ENCODE peak calls at places on chromosomes 11 and 22, in five cellular contexts. X is K562, J is neural progenitor cell, R is fibroblast of lung, C is OCI-LY7. Q is an unnamed sample. For H3K4me1, the result is how much of the 10 kb centered on the place peaks cover.

GRCh38 chr22:47200273-47201051 is 438.0 kb downstream of the TBC1D22A start:
- DNase-seq in X (no peak), J (no peak), R (no peak), C (no peak), Q (no peak)

GRCh38 chr11:14029415-14029814 is 66.9 kb downstream of the SPON1 start:
- DNase-seq in X (no peak), J (no peak), R (no peak), C (no peak), Q (no peak)

GRCh38 chr11:15113381-15113780 is 1.3 kb upstream of the INSC start:
- DNase-seq in X (no peak), J (no peak), R (no peak), C (peak), Q (no peak)

GRCh38 chr22:20484948-20485683 is 10.5 kb downstream of the KLHL22 start:
- DNase-seq in X (no peak), J (no peak), R (no peak), C (no peak), Q (no peak)

GRCh38 chr11:64710418-64711137 is 12.4 kb downstream of the NRXN2 start:
- DNase-seq in X (no peak), J (no peak), R (peak), C (no peak), Q (no peak)

GRCh38 chr11:117946196-117946841 is 17.1 kb upstream of the TMPRSS13 start:
- DNase-seq in X (no peak), J (no peak), R (no peak), C (no peak), Q (no peak)

GRCh38 chr11:2824851-2825250 is 60.7 kb downstream of the CDKN1C start:
- DNase-seq in X (no peak), J (no peak), R (no peak), C (no peak), Q (no peak)

GRCh38 chr11:50298182-50298988 is 265.7 kb downstream of the OR4C45 start:
- DNase-seq in X (peak), J (no peak), R (no peak), C (no peak), Q (no peak)

GRCh38 chr11:92212530-92212929 is 12.1 kb upstream of the FAT3 start:
- DNase-seq in X (no peak), J (no peak), R (no peak), C (no peak), Q (no peak)

GRCh38 chr22:26712158-26712557 is 54.8 kb downstream of the MIAT start:
- DNase-seq in X (no peak), J (no peak), R (no peak), C (no peak), Q (no peak)

GRCh38 chr22:25564320-25564978 is at the start of gene GRK3:
- DNase-seq in X (peak), J (peak), R (peak), C (peak), Q (peak)

GRCh38 chr11:129695543-129696308 is 119.9 kb upstream of the TMEM45B start:
- DNase-seq in X (peak), J (peak), R (peak), C (peak), Q (peak)

GRCh38 chr22:37509026-37509886 is 10.0 kb downstream of the CARD10 start:
- DNase-seq in X (no peak), J (no peak), R (no peak), C (no peak), Q (no peak)

GRCh38 chr22:28791124-28791523 is 9.2 kb downstream of the XBP1 start:
- DNase-seq in X (no peak), J (no peak), R (no peak), C (no peak), Q (no peak)

GRCh38 chr11:10599388-10600175 is 31.1 kb upstream of the LYVE1 start:
- DNase-seq in X (no peak), J (no peak), R (no peak), C (no peak), Q (no peak)

GRCh38 chr11:12019337-12019736 is 10.9 kb upstream of the DKK3 start:
- DNase-seq in X (peak), J (peak), R (peak), C (no peak), Q (no peak)

GRCh38 chr11:76666408-76666807 is 4.1 kb downstream of the LRRC32 start:
- DNase-seq in X (no peak), J (peak), R (peak), C (peak), Q (no peak)

GRCh38 chr22:45621836-45622600 is 49.6 kb upstream of the ATXN10 start:
- DNase-seq in X (no peak), J (no peak), R (no peak), C (no peak), Q (no peak)

GRCh38 chr22:39283312-39284141 is 35.9 kb downstream of the RPL3 start:
- DNase-seq in X (peak), J (no peak), R (peak), C (no peak), Q (no peak)

GRCh38 chr11:63567044-63567840 is 4.1 kb upstream of the PLAAT2 start:
- DNase-seq in X (peak), J (no peak), R (peak), C (peak), Q (peak)

GRCh38 chr11:83681045-83681781 is 395.0 kb upstream of the CCDC90B start:
- DNase-seq in X (no peak), J (peak), R (no peak), C (peak), Q (no peak)

GRCh38 chr22:25818541-25818940 is 76.6 kb downstream of the MYO18B start:
- DNase-seq in X (no peak), J (no peak), R (no peak), C (no peak), Q (no peak)

GRCh38 chr11:81165164-81165563 is 1568.5 kb downstream of the FAM181B start:
- DNase-seq in X (no peak), J (peak), R (no peak), C (no peak), Q (no peak)

GRCh38 chr11:16028406-16028805 is 327.9 kb downstream of the SOX6 start:
- DNase-seq in X (no peak), J (no peak), R (peak), C (no peak), Q (no peak)

GRCh38 chr11:126480410-126481302 is 125.2 kb downstream of the ST3GAL4 start:
- DNase-seq in X (peak), J (peak), R (peak), C (peak), Q (peak)

GRCh38 chr11:69051381-69052342 is 2.9 kb downstream of the TPCN2 start:
- DNase-seq in X (no peak), J (no peak), R (no peak), C (peak), Q (no peak)

GRCh38 chr11:72589802-72590761 is 84.1 kb downstream of the PDE2A start:
- DNase-seq in X (peak), J (peak), R (peak), C (peak), Q (peak)

GRCh38 chr11:45803981-45804805 is 756 bp upstream of the SLC35C1 start:
- DNase-seq in X (peak), J (peak), R (peak), C (peak), Q (peak)

GRCh38 chr11:118819687-118820086 is 28.7 kb upstream of the DDX6 start:
- DNase-seq in X (no peak), J (no peak), R (no peak), C (no peak), Q (no peak)

GRCh38 chr22:36415415-36416168 is 27.8 kb upstream of the MYH9 start:
- DNase-seq in X (no peak), J (no peak), R (no peak), C (no peak), Q (peak)

GRCh38 chr11:75349540-75350116 is 1.8 kb downstream of the ARRB1 start:
- DNase-seq in X (peak), J (peak), R (no peak), C (no peak), Q (no peak)

GRCh38 chr11:75351541-75352416 is at the start of gene ARRB1:
- DNase-seq in X (peak), J (peak), R (peak), C (no peak), Q (peak)

GRCh38 chr11:75350122-75350742 is 1.2 kb downstream of the ARRB1 start:
- DNase-seq in X (no peak), J (no peak), R (no peak), C (no peak), Q (no peak)

GRCh38 chr11:75352417-75353206 is 1.2 kb upstream of the ARRB1 start:
- DNase-seq in X (no peak), J (no peak), R (no peak), C (no peak), Q (no peak)

GRCh38 chr11:75350743-75351540 is 519 bp downstream of the ARRB1 start:
- DNase-seq in X (peak), J (peak), R (peak), C (no peak), Q (no peak)
- H3K4me1 ChIP-seq in X (under half), J (under half), R (under half), C (under half), Q (under half)

GRCh38 chr22:40857309-40857851 is 432 bp downstream of the XPNPEP3 start:
- DNase-seq in X (no peak), J (no peak), R (no peak), C (no peak), Q (no peak)

GRCh38 chr22:40856513-40857308 is at the start of the genes ST13 and XPNPEP3:
- DNase-seq in X (peak), J (peak), R (peak), C (peak), Q (peak)

GRCh38 chr22:40853961-40854360 is 2.5 kb downstream of the ST13 start:
- DNase-seq in X (peak), J (no peak), R (peak), C (peak), Q (no peak)

GRCh38 chr22:40855104-40855959 is 1.1 kb downstream of the ST13 start:
- DNase-seq in X (peak), J (peak), R (peak), C (no peak), Q (peak)

DNA sequence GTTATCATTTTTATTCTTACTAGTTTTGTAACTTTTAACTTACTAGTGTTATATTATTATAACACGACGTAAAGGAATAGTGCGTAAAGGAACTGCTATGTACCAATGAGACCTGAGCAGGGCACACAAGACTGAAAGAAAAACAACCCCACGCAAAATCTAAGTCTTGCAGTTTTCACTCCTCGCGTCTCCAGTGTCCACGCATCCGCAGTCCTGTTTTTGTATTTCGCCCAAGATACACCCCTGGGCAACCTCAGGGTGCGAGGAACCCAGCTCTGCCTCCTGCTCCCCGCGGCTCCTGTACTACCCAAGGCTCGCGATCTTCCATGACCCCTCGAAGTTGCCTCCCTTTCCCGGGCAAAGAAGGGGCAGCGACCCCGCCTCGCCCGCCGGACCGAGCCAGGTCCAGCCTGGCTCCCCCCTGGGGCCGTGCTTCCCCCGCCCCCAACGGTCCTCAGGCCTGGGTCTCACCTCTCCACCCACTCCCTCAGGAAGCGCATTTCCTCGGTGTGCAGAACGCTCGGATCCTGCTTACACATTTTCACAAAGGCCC is 403 bp downstream of the ST13 start:
- DNase-seq in X (peak), J (peak), R (peak), C (peak), Q (peak)
- H3K4me1 ChIP-seq in X (under half), J (under half), R (under half), C (under half), Q (under half)

DNA sequence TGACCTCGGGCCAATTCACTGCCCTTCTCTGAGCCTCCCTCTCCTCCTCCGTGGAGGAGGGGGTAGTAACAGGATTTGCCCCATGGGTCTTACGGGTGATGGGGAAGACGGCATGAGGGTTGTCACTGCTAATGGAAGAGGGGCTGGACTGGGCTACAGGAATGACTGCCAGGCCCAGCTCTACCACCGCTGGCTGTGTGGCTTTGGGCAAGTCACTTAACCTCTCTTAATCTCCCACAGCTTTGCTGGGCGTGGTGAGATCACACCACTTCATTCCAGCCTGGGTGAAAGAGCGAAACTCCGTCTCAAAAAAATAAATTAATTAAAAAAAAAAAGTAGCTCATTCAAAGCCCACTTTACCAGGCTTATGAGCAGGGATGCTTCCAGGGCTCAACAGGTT is 2.8 kb downstream of the SYT12 start:
- DNase-seq in X (no peak), J (no peak), R (no peak), C (no peak), Q (no peak)
- H3K4me1 ChIP-seq in X (under half), J (under half), R (under half), C (half or more), Q (under half)

DNA sequence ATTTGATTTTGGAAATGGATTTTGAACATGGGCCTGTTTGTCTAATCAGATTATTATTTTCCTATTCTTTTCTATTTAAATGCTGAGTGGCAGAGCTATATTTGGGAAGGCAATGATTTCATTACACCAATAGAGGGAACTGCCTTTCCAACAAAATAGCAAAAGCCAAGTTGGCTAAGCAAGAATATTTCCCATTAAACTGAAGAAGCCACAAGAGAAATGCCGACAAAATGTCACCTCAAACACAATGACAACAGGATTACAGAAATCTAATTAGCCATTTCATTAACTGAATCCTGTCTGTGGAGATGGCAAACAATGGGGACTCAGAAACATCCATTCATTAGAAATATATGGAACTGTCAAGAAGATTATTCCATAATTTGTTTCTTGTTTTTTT is 1593.1 kb upstream of the RAG2 start:
- DNase-seq in X (no peak), J (no peak), R (no peak), C (no peak), Q (no peak)
- H3K4me1 ChIP-seq in X (under half), J (under half), R (under half), C (under half), Q (under half)

GRCh38 chr11:115409116-115409663 is 95.0 kb downstream of the CADM1 start:
- DNase-seq in X (no peak), J (peak), R (no peak), C (no peak), Q (peak)

GRCh38 chr11:115408036-115408911 is 95.9 kb downstream of the CADM1 start:
- DNase-seq in X (no peak), J (no peak), R (peak), C (no peak), Q (no peak)

GRCh38 chr11:115409691-115410220 is 94.5 kb downstream of the CADM1 start:
- DNase-seq in X (no peak), J (peak), R (no peak), C (no peak), Q (peak)

GRCh38 chr11:115407496-115407895 is 96.7 kb downstream of the CADM1 start:
- DNase-seq in X (no peak), J (no peak), R (no peak), C (no peak), Q (no peak)

DNA sequence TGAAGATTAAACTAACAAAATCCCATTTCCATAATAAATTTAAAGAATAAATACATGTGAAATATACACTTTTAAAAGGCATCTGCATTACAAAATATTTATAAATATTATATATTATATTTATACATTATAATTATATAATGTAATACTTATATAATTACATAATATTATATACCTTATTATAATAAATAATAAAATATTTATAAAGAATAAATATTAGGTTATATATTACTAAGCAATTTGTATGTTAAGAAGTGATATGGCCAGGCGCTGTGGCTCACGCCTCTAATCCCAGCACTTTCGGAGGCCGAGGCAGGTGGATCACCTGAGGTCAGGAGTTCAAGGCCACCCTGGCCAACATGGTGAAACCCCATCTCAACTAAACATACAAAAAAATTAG is 97.8 kb downstream of the CADM1 start:
- DNase-seq in X (no peak), J (no peak), R (no peak), C (no peak), Q (no peak)
- H3K4me1 ChIP-seq in X (under half), J (under half), R (under half), C (under half), Q (under half)

GRCh38 chr11:67239795-67240574 is 26.3 kb upstream of the GRK2 start:
- DNase-seq in X (peak), J (peak), R (peak), C (peak), Q (peak)
- H3K4me1 ChIP-seq in X (under half), J (under half), R (under half), C (under half), Q (under half)

Q was measured in HAP-1.